ENCODE peak calls at places on chromosomes 6 and 20, in six cellular contexts. S is H54; H is cardiac fibroblast; X is NCI-H1092 treated with DMSO at 0.1 percent for 48 hours; E is activated naive CD4-positive, alpha-beta T cell; T is activated naive CD8-positive, alpha-beta T cell treated with anti-CD3 and anti-CD28 coated beads for 36 hours. D is an unnamed sample.
A peak's percentile ranks its signal among the peaks of the same experiment; 100 is the strongest.

GRCh38 chr6:144284753-144285547 is at the start of gene UTRN:
- DNase-seq in S (peak; percentile 39), H (peak; percentile 86), X (no peak), E (no peak), T (peak; percentile 68), D (peak; percentile 86)

GRCh38 chr20:51487525-51488279 is 54.8 kb downstream of the NFATC2 start:
- DNase-seq in S (peak; percentile 93), H (peak; percentile 89), X (no peak), E (no peak), T (no peak), D (peak; percentile 55)

GRCh38 chr6:21639316-21639715 is 45.8 kb downstream of the SOX4 start:
- DNase-seq in S (no peak), H (no peak), X (no peak), E (no peak), T (no peak), D (no peak)

GRCh38 chr20:46562009-46562372 is 11.5 kb upstream of the OCSTAMP start:
- DNase-seq in S (no peak), H (no peak), X (no peak), E (no peak), T (no peak), D (no peak)

GRCh38 chr20:9079038-9079731 is 10.3 kb downstream of the PLCB4 start:
- DNase-seq in S (no peak), H (no peak), X (peak; percentile 56), E (no peak), T (no peak), D (no peak)

GRCh38 chr6:131116755-131117360 is 18.4 kb upstream of the AKAP7 start:
- DNase-seq in S (no peak), H (peak; percentile 84), X (no peak), E (no peak), T (no peak), D (peak; percentile 46)

GRCh38 chr6:161215193-161215592 is 58.7 kb downstream of the AGPAT4 start:
- DNase-seq in S (peak; percentile 24), H (peak; percentile 97), X (no peak), E (no peak), T (no peak), D (peak; percentile 82)

GRCh38 chr6:169950558-169950957 is 199.1 kb downstream of the ERMARD start:
- DNase-seq in S (no peak), H (no peak), X (peak; percentile 71), E (no peak), T (no peak), D (no peak)

GRCh38 chr20:38164069-38164468 is 1.0 kb downstream of the TGM2 start:
- DNase-seq in S (no peak), H (no peak), X (no peak), E (no peak), T (no peak), D (no peak)

GRCh38 chr20:34415079-34415478 is 52.0 kb downstream of the ITCH start:
- DNase-seq in S (no peak), H (peak; percentile 40), X (no peak), E (no peak), T (no peak), D (no peak)